ENCODE peak calls at places on chromosomes 4 and X, in four cellular contexts. One of them, this sample, is unnamed.

GRCh38 chr4:89000844-89001360 is 56.1 kb downstream of the FAM13A start:
- DNase-seq in suprapubic skin: no peak
- DNase-seq in CD4-positive, CD25-positive, alpha-beta regulatory T cell: no peak
- DNase-seq in left ventricle myocardium inferior: no peak
- DNase-seq in this sample: no peak

GRCh38 chrX:119755981-119756533 is 2.3 kb upstream of the SOWAHD start:
- DNase-seq in CD4-positive, CD25-positive, alpha-beta regulatory T cell: peak; percentile 6
- DNase-seq in suprapubic skin: no peak
- DNase-seq in left ventricle myocardium inferior: no peak
- DNase-seq in this sample: no peak

GRCh38 chr4:123495530-123495929 is 98.9 kb downstream of the SPRY1 start:
- DNase-seq in suprapubic skin: no peak
- DNase-seq in CD4-positive, CD25-positive, alpha-beta regulatory T cell: no peak
- DNase-seq in left ventricle myocardium inferior: no peak
- DNase-seq in this sample: no peak

GRCh38 chr4:86791126-86791525 is 58.1 kb downstream of the SLC10A6 start:
- DNase-seq in left ventricle myocardium inferior: no peak
- DNase-seq in suprapubic skin: no peak
- DNase-seq in CD4-positive, CD25-positive, alpha-beta regulatory T cell: no peak
- DNase-seq in this sample: peak; percentile 43

GRCh38 chrX:140701480-140701879 is 8.1 kb upstream of the LINC00632 start:
- DNase-seq in CD4-positive, CD25-positive, alpha-beta regulatory T cell: no peak
- DNase-seq in left ventricle myocardium inferior: no peak
- DNase-seq in suprapubic skin: no peak
- DNase-seq in this sample: peak; percentile 1

GRCh38 chr4:13942936-13943335 is 315.4 kb upstream of the BOD1L1 start:
- DNase-seq in suprapubic skin: no peak
- DNase-seq in CD4-positive, CD25-positive, alpha-beta regulatory T cell: no peak
- DNase-seq in left ventricle myocardium inferior: no peak
- DNase-seq in this sample: no peak

GRCh38 chrX:109889289-109890006 is 113.5 kb upstream of the TMEM164 start:
- DNase-seq in left ventricle myocardium inferior: no peak
- DNase-seq in suprapubic skin: no peak
- DNase-seq in CD4-positive, CD25-positive, alpha-beta regulatory T cell: no peak
- DNase-seq in this sample: peak; percentile 11

GRCh38 chr4:176791591-176792347 is 953 bp downstream of the VEGFC start:
- DNase-seq in suprapubic skin: peak; percentile 64
- DNase-seq in left ventricle myocardium inferior: peak; percentile 14
- DNase-seq in CD4-positive, CD25-positive, alpha-beta regulatory T cell: no peak
- DNase-seq in this sample: no peak

GRCh38 chr4:127307996-127308395 is 324.8 kb upstream of the INTU start:
- DNase-seq in left ventricle myocardium inferior: no peak
- DNase-seq in suprapubic skin: no peak
- DNase-seq in CD4-positive, CD25-positive, alpha-beta regulatory T cell: no peak
- DNase-seq in this sample: no peak

GRCh38 chr4:41145571-41146078 is 68.7 kb downstream of the APBB2 start:
- DNase-seq in left ventricle myocardium inferior: no peak
- DNase-seq in suprapubic skin: no peak
- DNase-seq in CD4-positive, CD25-positive, alpha-beta regulatory T cell: no peak
- DNase-seq in this sample: no peak

GRCh38 chr4:41146716-41147506 is 67.4 kb downstream of the APBB2 start:
- DNase-seq in left ventricle myocardium inferior: no peak
- DNase-seq in suprapubic skin: no peak
- DNase-seq in CD4-positive, CD25-positive, alpha-beta regulatory T cell: no peak
- DNase-seq in this sample: no peak

GRCh38 chr4:41148292-41148691 is 66.0 kb downstream of the APBB2 start:
- DNase-seq in left ventricle myocardium inferior: no peak
- DNase-seq in suprapubic skin: no peak
- DNase-seq in CD4-positive, CD25-positive, alpha-beta regulatory T cell: no peak
- DNase-seq in this sample: no peak

GRCh38 chr4:41144812-41145211 is 69.5 kb downstream of the APBB2 start:
- DNase-seq in suprapubic skin: no peak
- DNase-seq in left ventricle myocardium inferior: no peak
- DNase-seq in CD4-positive, CD25-positive, alpha-beta regulatory T cell: no peak
- DNase-seq in this sample: peak; percentile 81

GRCh38 chr4:41146196-41146595 is 68.1 kb downstream of the APBB2 start:
- DNase-seq in left ventricle myocardium inferior: no peak
- DNase-seq in CD4-positive, CD25-positive, alpha-beta regulatory T cell: no peak
- DNase-seq in suprapubic skin: no peak
- DNase-seq in this sample: no peak
- H3K4me1 ChIP-seq in left ventricle myocardium inferior: peaks cover 77% of the 10 kb centered on the region
- H3K4me1 ChIP-seq in CD4-positive, CD25-positive, alpha-beta regulatory T cell: no peaks in the 10 kb centered on the region
- H3K4me1 ChIP-seq in suprapubic skin: peaks cover 59% of the 10 kb centered on the region
- H3K4me1 ChIP-seq in this sample: peaks cover 41% of the 10 kb centered on the region

DNA sequence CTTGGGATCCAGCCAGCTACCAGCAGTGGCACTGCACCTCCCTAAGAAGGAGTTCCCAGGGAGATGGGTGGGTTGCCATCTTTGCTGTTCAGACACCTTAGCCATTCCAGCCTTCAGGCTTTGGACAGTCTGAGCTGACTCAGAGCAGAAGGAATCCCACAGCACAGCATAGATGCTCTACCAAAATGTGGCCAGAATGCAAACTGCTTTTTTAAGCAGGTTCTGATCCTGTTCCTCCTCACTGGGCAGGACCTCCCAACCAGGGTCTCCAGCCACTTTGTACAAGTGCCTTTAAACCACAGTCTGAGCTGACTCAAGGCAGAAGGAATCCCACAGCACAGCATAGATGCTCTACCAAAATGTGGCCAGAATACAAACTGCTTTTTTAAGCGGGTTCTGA is 209.0 kb downstream of the NPNT start:
- DNase-seq in CD4-positive, CD25-positive, alpha-beta regulatory T cell: no peak
- DNase-seq in suprapubic skin: no peak
- DNase-seq in left ventricle myocardium inferior: no peak
- DNase-seq in this sample: no peak
- H3K4me1 ChIP-seq in CD4-positive, CD25-positive, alpha-beta regulatory T cell: no peaks in the 10 kb centered on the region
- H3K4me1 ChIP-seq in suprapubic skin: no peaks in the 10 kb centered on the region
- H3K4me1 ChIP-seq in left ventricle myocardium inferior: no peaks in the 10 kb centered on the region
- H3K4me1 ChIP-seq in this sample: no peaks in the 10 kb centered on the region

GRCh38 chr4:6917445-6918241 is 8.0 kb downstream of the TBC1D14 start:
- DNase-seq in suprapubic skin: no peak
- DNase-seq in CD4-positive, CD25-positive, alpha-beta regulatory T cell: peak; percentile 30
- DNase-seq in left ventricle myocardium inferior: peak; percentile 61
- DNase-seq in this sample: peak; percentile 84

GRCh38 chr4:6915041-6916005 is 5.7 kb downstream of the TBC1D14 start:
- DNase-seq in CD4-positive, CD25-positive, alpha-beta regulatory T cell: no peak
- DNase-seq in suprapubic skin: peak; percentile 44
- DNase-seq in left ventricle myocardium inferior: no peak
- DNase-seq in this sample: no peak

GRCh38 chr4:6916587-6917444 is 7.2 kb downstream of the TBC1D14 start:
- DNase-seq in suprapubic skin: peak; percentile 70
- DNase-seq in left ventricle myocardium inferior: no peak
- DNase-seq in CD4-positive, CD25-positive, alpha-beta regulatory T cell: peak; percentile 62
- DNase-seq in this sample: no peak

GRCh38 chr4:6914448-6914847 is 4.8 kb downstream of the TBC1D14 start:
- DNase-seq in CD4-positive, CD25-positive, alpha-beta regulatory T cell: no peak
- DNase-seq in suprapubic skin: no peak
- DNase-seq in left ventricle myocardium inferior: no peak
- DNase-seq in this sample: no peak

GRCh38 chr4:6916069-6916586 is 6.5 kb downstream of the TBC1D14 start:
- DNase-seq in left ventricle myocardium inferior: no peak
- DNase-seq in CD4-positive, CD25-positive, alpha-beta regulatory T cell: no peak
- DNase-seq in suprapubic skin: peak; percentile 56
- DNase-seq in this sample: no peak
- H3K4me1 ChIP-seq in left ventricle myocardium inferior: peaks cover 67% of the 10 kb centered on the region
- H3K4me1 ChIP-seq in CD4-positive, CD25-positive, alpha-beta regulatory T cell: peaks cover 85% of the 10 kb centered on the region
- H3K4me1 ChIP-seq in suprapubic skin: peaks cover 40% of the 10 kb centered on the region
- H3K4me1 ChIP-seq in this sample: peaks cover 25% of the 10 kb centered on the region

DNA sequence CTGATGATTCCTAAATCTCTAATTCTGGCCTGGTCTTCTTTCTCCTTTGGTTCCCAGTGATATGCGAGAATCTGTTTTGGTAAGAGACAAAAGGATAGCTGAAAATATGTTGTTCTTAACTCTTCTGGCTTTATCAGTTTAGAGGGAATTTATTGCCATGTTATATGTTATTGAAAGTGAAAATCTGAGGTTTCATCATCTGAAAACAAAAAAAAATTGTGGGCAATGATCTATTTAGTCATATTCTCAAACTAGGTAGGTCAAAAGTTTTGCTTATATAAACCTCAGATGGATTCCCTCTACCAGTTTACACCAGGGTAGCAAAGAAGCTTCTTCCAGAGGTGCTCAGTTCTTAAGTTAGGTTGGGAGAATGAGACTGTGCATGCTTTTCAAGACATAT is 103.6 kb downstream of the ITM2A start:
- DNase-seq in left ventricle myocardium inferior: no peak
- DNase-seq in suprapubic skin: no peak
- DNase-seq in CD4-positive, CD25-positive, alpha-beta regulatory T cell: no peak
- DNase-seq in this sample: no peak
- H3K4me1 ChIP-seq in left ventricle myocardium inferior: peaks cover 4% of the 10 kb centered on the region
- H3K4me1 ChIP-seq in suprapubic skin: no peaks in the 10 kb centered on the region
- H3K4me1 ChIP-seq in CD4-positive, CD25-positive, alpha-beta regulatory T cell: peaks cover 43% of the 10 kb centered on the region
- H3K4me1 ChIP-seq in this sample: no peaks in the 10 kb centered on the region

DNA sequence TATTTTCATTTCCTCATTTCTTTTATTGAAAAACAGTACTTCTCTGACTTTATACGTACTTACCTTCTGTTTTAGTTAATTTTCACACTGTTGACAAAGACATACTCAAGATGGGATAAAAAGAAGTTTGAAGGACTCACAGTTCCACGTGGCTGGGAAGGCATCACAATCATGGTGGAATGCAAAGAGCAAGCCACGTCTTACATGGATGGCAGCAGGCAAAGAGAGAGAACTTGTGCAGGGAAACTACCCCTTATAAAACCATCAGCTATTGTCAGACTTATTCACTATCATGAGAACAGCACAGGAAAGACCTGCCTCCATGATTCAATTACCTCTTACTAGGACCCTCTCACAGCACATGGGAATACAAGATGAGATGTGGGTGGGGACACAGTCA is 20.7 kb upstream of the UGT2B15 start:
- DNase-seq in left ventricle myocardium inferior: no peak
- DNase-seq in suprapubic skin: no peak
- DNase-seq in CD4-positive, CD25-positive, alpha-beta regulatory T cell: no peak
- DNase-seq in this sample: no peak
- H3K4me1 ChIP-seq in left ventricle myocardium inferior: no peaks in the 10 kb centered on the region
- H3K4me1 ChIP-seq in suprapubic skin: no peaks in the 10 kb centered on the region
- H3K4me1 ChIP-seq in CD4-positive, CD25-positive, alpha-beta regulatory T cell: no peaks in the 10 kb centered on the region
- H3K4me1 ChIP-seq in this sample: peaks cover 20% of the 10 kb centered on the region